ENCODE peak calls at places on chromosomes 11 and 22, in nine cellular contexts. R is NCI-H1417; V is M059J; B is psoas muscle; F is nucleus accumbens; S is activated naive CD8-positive, alpha-beta T cell treated with anti-CD3 and anti-CD28 coated beads, Interleukin-2, amount 10 ng/mL, durations not matched to agents 7 days and 5 days; K is RPMI7951; C is cardiac fibroblast; P is stimulated activated naive B cell treated with anti-CD40 and anti-IgM and Interleukin-4, amounts not matched to agents 10 μg/mL and 1 μg/mL and 100 μg/mL, for 72 hours. O is an unnamed sample.

GRCh38 chr22:41557401-41558240 is 3.2 kb upstream of the CSDC2 start:
- DNase-seq in K (peak), F (peak), B (peak), C (peak), R (peak), V (peak), P (no peak), S (no peak), O (peak)

GRCh38 chr22:37176464-37177061 is 11.5 kb downstream of the C1QTNF6 start:
- DNase-seq in S (peak), P (no peak), B (peak), R (no peak), V (no peak), F (peak), C (peak), K (no peak), O (peak)

GRCh38 chr22:35838849-35839646 is 121.4 kb downstream of the APOL5 start:
- DNase-seq in F (peak), V (peak), S (no peak), B (peak), K (peak), P (no peak), C (peak), R (peak), O (peak)

GRCh38 chr11:110907629-110908028 is 195.4 kb upstream of the ARHGAP20 start:
- DNase-seq in R (no peak), P (no peak), K (peak), V (peak), F (no peak), C (peak), S (no peak), B (no peak), O (no peak)

GRCh38 chr11:5007561-5007960 is 12.9 kb downstream of the OR51L1 start:
- DNase-seq in R (no peak), K (peak), C (peak), S (no peak), V (peak), B (no peak), F (no peak), P (no peak), O (peak)

GRCh38 chr22:38284042-38284402 is 11.2 kb upstream of the TMEM184B start:
- DNase-seq in K (peak), R (no peak), B (no peak), V (peak), C (peak), P (no peak), S (no peak), F (no peak), O (no peak)

GRCh38 chr11:120666121-120666639 is 154.6 kb downstream of the GRIK4 start:
- DNase-seq in P (no peak), B (no peak), V (no peak), S (no peak), R (no peak), C (no peak), F (no peak), K (no peak), O (no peak)

GRCh38 chr11:45028921-45029680 is 78.4 kb upstream of the TP53I11 start:
- DNase-seq in S (no peak), B (no peak), K (no peak), R (no peak), C (no peak), V (no peak), F (no peak), P (peak), O (no peak)

GRCh38 chr11:19187880-19188279 is 13.9 kb downstream of the CSRP3 start:
- DNase-seq in S (no peak), B (no peak), V (peak), K (peak), C (peak), R (no peak), F (peak), P (no peak), O (no peak)

GRCh38 chr11:15816270-15816871 is 540.0 kb downstream of the SOX6 start:
- DNase-seq in V (peak), S (no peak), K (peak), P (no peak), C (peak), R (no peak), B (no peak), F (no peak), O (peak)

GRCh38 chr11:1402776-1403620 is 13.3 kb downstream of the BRSK2 start:
- DNase-seq in P (no peak), S (no peak), V (no peak), K (no peak), R (no peak), B (no peak), F (no peak), C (peak), O (peak)

GRCh38 chr11:13717331-13717730 is 48.9 kb downstream of the FAR1 start:
- DNase-seq in K (peak), R (no peak), S (no peak), V (peak), C (peak), B (no peak), P (no peak), F (no peak), O (peak)

GRCh38 chr22:38193580-38193979 is 8.2 kb upstream of the MAFF start:
- DNase-seq in V (no peak), B (no peak), S (no peak), C (no peak), F (no peak), P (no peak), K (no peak), R (no peak), O (no peak)

GRCh38 chr11:46175401-46176002 is 54.2 kb upstream of the PHF21A start:
- DNase-seq in K (no peak), P (no peak), C (no peak), F (no peak), S (no peak), B (no peak), V (no peak), R (no peak), O (no peak)

GRCh38 chr11:101428918-101429317 is 154.9 kb downstream of the TRPC6 start:
- DNase-seq in K (peak), F (no peak), R (no peak), P (no peak), S (no peak), V (peak), C (peak), B (no peak), O (no peak)

O was measured in Daoy.